ENCODE peak calls at places on chromosomes 4 and X, in four cellular contexts. Z is CD14-positive monocyte, U is fibroblast of the conjunctiva, B is iPS DF 19.7. E is an unnamed sample.
A peak's percentile ranks its signal among the peaks of the same experiment; 100 is the strongest.

GRCh38 chrX:98379134-98379533 is 1495.4 kb downstream of the RPA4 start:
- DNase-seq in Z (no peak), U (no peak), B (no peak), E (no peak)

GRCh38 chr4:174120446-174121142 is 162.9 kb downstream of the FBXO8 start:
- DNase-seq in Z (no peak), U (peak; percentile 61), B (peak; percentile 17), E (peak; percentile 71)

GRCh38 chr4:6633091-6633906 is 7.2 kb upstream of the MRFAP1 start:
- DNase-seq in Z (peak; percentile 63), U (peak; percentile 30), B (no peak), E (peak; percentile 22)

GRCh38 chrX:115174548-115174947 is 14.7 kb upstream of the RBMXL3 start:
- DNase-seq in Z (no peak), U (no peak), B (no peak), E (no peak)

GRCh38 chrX:48998391-48998790 is 3.7 kb downstream of the GRIPAP1 start:
- DNase-seq in Z (no peak), U (no peak), B (no peak), E (no peak)

GRCh38 chrX:10245219-10245618 is 88.4 kb downstream of the CLCN4 start:
- DNase-seq in Z (no peak), U (no peak), B (no peak), E (no peak)

GRCh38 chr4:139469216-139469615 is 15.3 kb downstream of the RAB33B start:
- DNase-seq in Z (no peak), U (no peak), B (no peak), E (no peak)

GRCh38 chr4:67533112-67533511 is 12.2 kb downstream of the CENPC start:
- DNase-seq in Z (no peak), U (no peak), B (no peak), E (no peak)

GRCh38 chr4:140851032-140851636 is 94.9 kb upstream of the TBC1D9 start:
- DNase-seq in Z (no peak), U (peak; percentile 39), B (peak; percentile 9), E (no peak)

GRCh38 chr4:121594796-121595526 is 101.8 kb downstream of the ANXA5 start:
- DNase-seq in Z (no peak), U (peak; percentile 22), B (no peak), E (peak; percentile 60)

GRCh38 chr4:181685461-181685860 is 557.7 kb upstream of the TENM3 start:
- DNase-seq in Z (no peak), U (no peak), B (no peak), E (no peak)

GRCh38 chrX:129791336-129791735 is 11.6 kb downstream of the SASH3 start:
- DNase-seq in Z (no peak), U (no peak), B (no peak), E (no peak)

GRCh38 chr4:23579166-23579565 is 310.7 kb downstream of the PPARGC1A start:
- DNase-seq in Z (no peak), U (no peak), B (no peak), E (no peak)

GRCh38 chr4:174775366-174775765 is 53.7 kb downstream of the GLRA3 start:
- DNase-seq in Z (no peak), U (no peak), B (no peak), E (no peak)

GRCh38 chrX:124332481-124333424 is at the start of gene TEX13D:
- DNase-seq in Z (no peak), U (no peak), B (no peak), E (no peak)

GRCh38 chr4:107518076-107518475 is 202.0 kb downstream of the PAPSS1 start:
- DNase-seq in Z (no peak), U (no peak), B (no peak), E (no peak)